ENCODE peak calls at places on chromosomes 3 and 15, in six cellular contexts. Q is HepG2, N is fibroblast of lung, Z is neuronal stem cell, C is mesendoderm, O is H9. J is an unnamed sample.

GRCh38 chr3:35671483-35671882 is 32.2 kb downstream of the ARPP21 start:
- DNase-seq in N (no peak), C (no peak), Z (no peak), Q (no peak), O (no peak), J (no peak)

GRCh38 chr3:6578526-6578925 is 282.4 kb upstream of the GRM7 start:
- DNase-seq in C (no peak), O (no peak), Q (no peak), N (no peak), Z (no peak), J (no peak)

GRCh38 chr3:187971629-187972028 is 182.3 kb upstream of the LPP start:
- DNase-seq in C (no peak), O (no peak), Q (no peak), Z (no peak), N (no peak), J (no peak)

GRCh38 chr3:55471522-55472280 is 15.4 kb downstream of the WNT5A start:
- DNase-seq in N (no peak), Z (no peak), Q (no peak), C (no peak), O (no peak), J (no peak)

GRCh38 chr3:184155644-184156521 is 706 bp downstream of the DVL3 start:
- DNase-seq in O (peak; percentile 46), N (peak; percentile 42), Q (peak; percentile 68), C (peak; percentile 61), Z (no peak), J (no peak)

GRCh38 chr15:29822100-29822684 is at the start of gene TJP1:
- DNase-seq in C (peak; percentile 87), Z (peak; percentile 79), N (peak; percentile 76), O (peak; percentile 83), Q (peak; percentile 39), J (peak; percentile 49)

GRCh38 chr3:127064391-127065137 is 81.6 kb downstream of the PLXNA1 start:
- DNase-seq in N (peak; percentile 76), O (no peak), Q (no peak), C (no peak), Z (no peak), J (peak; percentile 59)

GRCh38 chr15:37122703-37123102 is 22.4 kb upstream of the MEIS2 start:
- DNase-seq in Z (no peak), C (peak; percentile 67), O (no peak), Q (no peak), N (no peak), J (no peak)

GRCh38 chr3:183546625-183547024 is 8.9 kb downstream of the KLHL6 start:
- DNase-seq in Z (no peak), Q (no peak), N (no peak), O (no peak), C (no peak), J (no peak)

GRCh38 chr3:182710557-182711157 is 82.6 kb upstream of the ATP11B start:
- DNase-seq in Z (no peak), O (no peak), N (peak; percentile 13), C (peak; percentile 47), Q (peak; percentile 16), J (no peak)

GRCh38 chr3:134801204-134801958 is 6.3 kb downstream of the EPHB1 start:
- DNase-seq in Z (no peak), C (no peak), Q (no peak), O (no peak), N (no peak), J (no peak)

GRCh38 chr3:27542469-27542868 is 58.3 kb upstream of the SLC4A7 start:
- DNase-seq in Z (no peak), Q (no peak), C (no peak), N (no peak), O (no peak), J (no peak)

GRCh38 chr15:31300981-31301686 is 25.5 kb upstream of the KLF13 start:
- DNase-seq in C (peak; percentile 35), O (no peak), N (no peak), Z (no peak), Q (no peak), J (no peak)

GRCh38 chr3:72949016-72949415 is 47.6 kb upstream of the PPP4R2 start:
- DNase-seq in O (no peak), Z (no peak), C (no peak), N (no peak), Q (no peak), J (no peak)
- H3K4me2 ChIP-seq in O (no peak overlapping the region), Z (no peak overlapping the region), C (no peak overlapping the region), N (no peak overlapping the region), Q (no peak overlapping the region), J (no peak overlapping the region)

GRCh38 chr15:58473720-58474119 is 41.9 kb downstream of the LIPC start:
- DNase-seq in Z (no peak), Q (no peak), O (no peak), C (no peak), N (peak; percentile 96), J (peak; percentile 96)

GRCh38 chr15:58472221-58472620 is 40.4 kb downstream of the LIPC start:
- DNase-seq in C (no peak), O (no peak), N (peak; percentile 34), Q (no peak), Z (no peak), J (no peak)

GRCh38 chr15:58472821-58473581 is 41.2 kb downstream of the LIPC start:
- DNase-seq in C (peak; percentile 64), Z (no peak), O (no peak), N (peak; percentile 53), Q (no peak), J (peak; percentile 48)

GRCh38 chr15:58469432-58470353 is 37.9 kb downstream of the LIPC start:
- DNase-seq in O (peak; percentile 47), N (peak; percentile 99), C (peak; percentile 95), Z (no peak), Q (peak; percentile 90), J (peak; percentile 99)

DNA sequence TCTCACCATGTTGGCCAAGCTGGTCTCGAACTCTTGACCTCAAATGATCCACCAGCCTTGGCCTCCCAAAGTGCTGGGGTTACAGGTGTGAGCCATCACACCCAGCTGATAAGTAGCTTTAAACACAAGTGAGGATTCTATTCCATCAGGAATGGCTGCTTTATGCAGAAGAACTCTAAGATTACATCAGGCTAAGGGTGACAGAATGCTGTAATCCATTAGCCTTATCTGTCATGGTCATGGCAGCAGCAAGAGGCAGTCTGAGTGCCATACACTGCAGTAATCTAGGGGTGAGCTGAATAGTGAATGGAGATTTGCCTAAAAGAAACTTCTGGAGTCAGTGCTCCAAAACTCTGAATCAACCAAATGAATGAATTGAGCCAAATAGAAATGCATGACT is 39.5 kb downstream of the LIPC start:
- DNase-seq in Q (no peak), C (peak; percentile 93), N (peak; percentile 38), O (no peak), Z (no peak), J (no peak)
- H3K9ac ChIP-seq in Q (no peak overlapping the region), C (no peak overlapping the region), N (no peak overlapping the region), O (no peak overlapping the region), Z (no peak overlapping the region), J (no peak overlapping the region)

DNA sequence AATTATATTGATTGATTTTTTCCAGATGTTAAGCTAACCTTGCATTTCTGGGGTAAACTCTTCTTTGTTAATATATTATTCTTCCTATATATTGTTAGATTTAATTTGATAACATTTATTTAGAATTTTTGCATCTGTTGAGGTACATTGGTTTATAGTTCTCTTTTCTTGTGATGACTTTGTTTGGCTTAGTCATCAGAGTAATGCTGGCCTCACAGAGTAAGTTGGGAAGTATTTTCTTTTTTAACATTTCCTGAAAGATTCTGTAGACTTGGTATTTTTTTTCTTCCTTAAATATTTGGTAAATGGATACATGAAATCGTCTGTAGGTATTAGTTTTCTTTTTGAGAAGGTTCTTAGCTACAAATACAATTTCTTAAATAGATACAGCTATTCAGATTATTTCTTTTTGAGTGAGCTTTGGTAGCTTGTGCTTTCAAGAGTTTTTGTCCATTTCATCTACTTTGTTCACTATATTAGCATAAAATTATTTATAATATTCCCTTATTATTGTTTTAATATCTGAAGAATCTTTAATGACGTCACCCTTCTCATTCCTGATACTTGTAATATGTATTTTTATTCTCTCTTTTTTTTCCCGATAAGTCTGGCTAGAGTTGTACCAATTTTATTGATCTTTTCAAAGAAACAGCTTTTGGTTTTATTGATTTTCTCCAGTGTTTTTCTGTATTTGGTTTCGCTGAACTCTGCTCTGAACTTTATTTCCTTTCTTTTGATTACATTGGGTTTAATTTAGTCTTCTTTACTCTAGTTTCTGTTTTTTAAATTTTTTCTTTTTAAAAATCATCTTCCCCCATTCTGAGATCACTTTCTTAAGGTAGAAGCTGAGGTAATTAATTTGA is 6.5 kb upstream of the HPS3 start:
- DNase-seq in Q (no peak), Z (no peak), C (no peak), O (no peak), N (no peak), J (no peak)
- H3K4me2 ChIP-seq in Q (no peak overlapping the region), Z (no peak overlapping the region), C (no peak overlapping the region), O (no peak overlapping the region), N (no peak overlapping the region), J (no peak overlapping the region)

GRCh38 chr15:24879492-24879891 is 75.3 kb upstream of the SNRPN start:
- DNase-seq in Z (no peak), Q (no peak), N (no peak), O (no peak), C (no peak), J (no peak)
- H3K9ac ChIP-seq in Z (no peak overlapping the region), Q (no peak overlapping the region), N (no peak overlapping the region), O (no peak overlapping the region), C (no peak overlapping the region), J (no peak overlapping the region)

DNA sequence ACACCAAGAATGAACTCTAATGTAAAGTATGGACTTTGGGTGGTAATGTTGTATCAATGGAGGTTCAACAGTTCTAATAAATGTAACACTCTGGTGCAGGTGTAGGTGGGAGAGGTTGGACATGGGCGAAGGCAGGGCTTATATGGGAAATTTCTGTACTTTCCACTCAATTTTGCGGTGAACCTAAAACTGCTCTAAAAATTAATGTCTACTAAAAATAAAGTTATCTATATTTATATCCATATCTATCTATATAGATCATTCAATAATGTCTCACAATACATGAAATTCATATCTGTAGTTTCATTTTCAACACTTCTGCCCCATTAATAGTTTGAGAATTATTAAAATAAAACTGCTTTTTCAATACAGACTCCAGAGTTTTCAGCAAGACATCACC is 49.3 kb downstream of the CD200R1 start:
- DNase-seq in C (no peak), Q (no peak), Z (no peak), O (no peak), N (no peak), J (no peak)
- H3K4me2 ChIP-seq in C (no peak overlapping the region), Q (no peak overlapping the region), Z (no peak overlapping the region), O (no peak overlapping the region), N (no peak overlapping the region), J (no peak overlapping the region)

DNA sequence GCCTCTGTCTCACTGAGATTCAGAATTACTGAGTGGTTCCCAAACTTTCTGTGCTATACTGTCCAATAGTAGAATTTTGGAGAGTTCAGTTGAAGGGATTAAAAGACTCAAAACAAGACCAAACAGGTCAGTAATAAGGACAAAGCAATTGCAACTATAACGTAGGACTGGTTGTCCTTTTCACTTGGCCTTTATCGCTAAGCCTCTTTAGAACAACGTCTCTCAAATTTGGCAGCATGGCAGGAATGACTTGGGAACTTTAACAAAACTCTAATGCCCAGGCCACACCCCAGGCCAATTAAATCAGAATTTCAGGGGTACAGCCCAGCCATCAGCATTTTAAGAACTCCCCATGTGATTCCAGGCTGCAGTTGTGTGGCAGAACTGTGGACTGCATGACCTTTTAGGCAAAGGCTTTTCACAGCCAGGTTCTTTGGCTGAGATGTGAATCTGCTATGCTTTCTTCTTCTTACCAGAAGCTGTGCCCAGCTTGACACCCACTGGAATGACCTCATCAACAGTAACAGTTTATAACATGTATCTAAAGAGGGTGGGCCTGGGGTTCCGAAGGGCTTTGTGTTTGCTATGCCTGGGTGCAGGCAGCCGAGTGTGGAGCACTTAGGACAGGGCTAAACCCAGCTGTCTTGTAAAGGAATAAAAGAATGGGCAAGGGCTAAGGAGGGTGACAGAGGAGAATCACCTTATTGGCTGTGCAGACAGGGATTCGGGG is 226.2 kb upstream of the PRICKLE2 start:
- DNase-seq in C (no peak), O (no peak), Z (no peak), N (no peak), Q (no peak), J (no peak)
- H3K9ac ChIP-seq in C (no peak overlapping the region), O (no peak overlapping the region), Z (no peak overlapping the region), N (no peak overlapping the region), Q (no peak overlapping the region), J (no peak overlapping the region)

J was measured in astrocyte.